ENCODE peak calls at places on chromosomes 12 and 14, in seven cellular contexts. I, T, A, V, X, L and U are unnamed samples.

GRCh38 chr14:75521415-75522199 is 662 bp upstream of the BATF start:
- DNase-seq in I (no peak), T (no peak), A (no peak), V (no peak), X (no peak), L (no peak), U (no peak)

GRCh38 chr12:109134186-109134917 is 18.0 kb downstream of the ACACB start:
- DNase-seq in I (no peak), T (peak), A (peak), V (peak), X (peak), L (peak), U (peak)

GRCh38 chr14:56694609-56695008 is 115.0 kb downstream of the TMEM260 start:
- DNase-seq in I (no peak), T (no peak), A (no peak), V (no peak), X (no peak), L (no peak), U (peak)

GRCh38 chr14:89425931-89426330 is 8.9 kb upstream of the FOXN3 start:
- DNase-seq in I (no peak), T (no peak), A (peak), V (no peak), X (no peak), L (peak), U (no peak)

GRCh38 chr14:44846232-44846824 is 115.4 kb downstream of the KLHL28 start:
- DNase-seq in I (no peak), T (peak), A (no peak), V (no peak), X (peak), L (no peak), U (no peak)

GRCh38 chr14:32560213-32560857 is 231.2 kb downstream of the AKAP6 start:
- DNase-seq in I (no peak), T (peak), A (peak), V (peak), X (peak), L (peak), U (no peak)

GRCh38 chr14:99128185-99128584 is 143.8 kb downstream of the BCL11B start:
- DNase-seq in I (no peak), T (no peak), A (no peak), V (peak), X (no peak), L (no peak), U (peak)

GRCh38 chr12:101697197-101697929 is at the start of gene CHPT1:
- DNase-seq in I (peak), T (peak), A (peak), V (peak), X (peak), L (peak), U (peak)

GRCh38 chr12:92943482-92944250 is 14.6 kb upstream of the EEA1 start:
- DNase-seq in I (no peak), T (no peak), A (no peak), V (no peak), X (no peak), L (no peak), U (no peak)

GRCh38 chr12:120358412-120359158 is 10.4 kb downstream of the MSI1 start:
- DNase-seq in I (no peak), T (no peak), A (no peak), V (no peak), X (no peak), L (no peak), U (no peak)

GRCh38 chr14:101225116-101225728 is 321.7 kb upstream of the RTL1 start:
- DNase-seq in I (no peak), T (no peak), A (no peak), V (no peak), X (peak), L (no peak), U (peak)

GRCh38 chr12:14981049-14981448 is 8.2 kb downstream of the PDE6H start:
- DNase-seq in I (no peak), T (no peak), A (no peak), V (no peak), X (no peak), L (no peak), U (no peak)

GRCh38 chr14:95191445-95192199 is 34.3 kb upstream of the DICER1 start:
- DNase-seq in I (no peak), T (no peak), A (no peak), V (no peak), X (no peak), L (no peak), U (no peak)

GRCh38 chr12:18400186-18400585 is 138.9 kb downstream of the PIK3C2G start:
- DNase-seq in I (no peak), T (no peak), A (no peak), V (no peak), X (no peak), L (no peak), U (no peak)

GRCh38 chr12:94590428-94590827 is 59.9 kb downstream of the TMCC3 start:
- DNase-seq in I (no peak), T (no peak), A (no peak), V (peak), X (no peak), L (no peak), U (no peak)

GRCh38 chr12:50192908-50193307 is 25.7 kb upstream of the CERS5 start:
- DNase-seq in I (no peak), T (no peak), A (no peak), V (no peak), X (no peak), L (no peak), U (no peak)

GRCh38 chr12:6824962-6825381 is 3.2 kb upstream of the P3H3 start:
- DNase-seq in I (no peak), T (no peak), A (no peak), V (no peak), X (no peak), L (no peak), U (no peak)

DNA sequence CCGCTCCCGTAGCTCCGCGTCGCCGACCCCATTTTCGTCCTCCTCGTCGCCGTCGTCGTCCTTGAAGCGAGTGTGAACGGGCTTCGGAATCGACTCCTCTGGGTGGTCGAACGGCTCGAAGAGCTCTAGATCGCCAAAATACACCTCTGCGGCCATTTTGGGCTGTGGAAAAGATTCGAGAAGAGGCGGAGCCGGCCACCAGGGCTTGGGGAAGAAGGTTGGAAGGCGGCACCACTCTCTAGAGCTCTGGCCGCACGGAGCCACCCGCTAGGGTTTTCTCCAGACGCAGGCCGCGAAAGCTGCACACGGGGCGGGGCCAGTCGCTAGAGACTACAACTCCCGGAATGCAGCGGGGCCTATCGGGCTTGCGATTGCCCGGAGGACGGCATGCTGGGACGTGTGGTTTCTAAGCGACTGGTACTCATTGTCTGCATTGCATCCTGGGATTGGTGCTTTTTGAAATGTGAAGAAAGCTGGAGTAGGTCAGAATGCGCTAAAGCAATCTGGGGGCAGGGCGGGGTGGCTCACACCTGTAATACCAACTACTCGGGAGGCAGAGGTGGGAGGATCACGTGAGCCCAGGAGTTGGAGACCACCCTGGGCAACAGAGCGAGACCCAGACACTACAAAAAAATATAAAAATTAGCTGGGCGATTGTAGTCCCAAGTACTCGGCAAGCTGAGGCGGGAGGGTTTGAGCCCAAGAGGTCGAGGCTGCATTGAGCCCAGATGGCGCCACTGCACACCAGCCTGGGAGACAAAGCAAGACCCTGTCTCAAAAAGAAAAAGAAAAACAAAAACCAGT is at the start of gene ZCCHC8:
- DNase-seq in I (peak), T (peak), A (peak), V (peak), X (peak), L (peak), U (peak)
- TF ChIP-seq POLR2A in I (peak), T (peak), A (peak), V (no peak), X (peak), L (peak), U (peak)

GRCh38 chr12:72276212-72276865 is 4.2 kb downstream of the TRHDE start:
- DNase-seq in I (no peak), T (no peak), A (no peak), V (no peak), X (no peak), L (no peak), U (no peak)

GRCh38 chr12:72273851-72274284 is 1.7 kb downstream of the TRHDE start:
- DNase-seq in I (no peak), T (no peak), A (no peak), V (no peak), X (no peak), L (no peak), U (peak)

GRCh38 chr12:72277415-72277814 is 5.2 kb downstream of the TRHDE start:
- DNase-seq in I (no peak), T (no peak), A (no peak), V (no peak), X (no peak), L (no peak), U (no peak)

GRCh38 chr12:72274926-72275325 is 2.8 kb downstream of the TRHDE start:
- DNase-seq in I (no peak), T (no peak), A (no peak), V (no peak), X (no peak), L (no peak), U (peak)

GRCh38 chr12:72275551-72275950 is 3.4 kb downstream of the TRHDE start:
- DNase-seq in I (no peak), T (no peak), A (no peak), V (no peak), X (no peak), L (no peak), U (no peak)
- TF ChIP-seq POLR2A in I (no peak), T (no peak), A (no peak), V (no peak), X (no peak), L (no peak), U (no peak)

DNA sequence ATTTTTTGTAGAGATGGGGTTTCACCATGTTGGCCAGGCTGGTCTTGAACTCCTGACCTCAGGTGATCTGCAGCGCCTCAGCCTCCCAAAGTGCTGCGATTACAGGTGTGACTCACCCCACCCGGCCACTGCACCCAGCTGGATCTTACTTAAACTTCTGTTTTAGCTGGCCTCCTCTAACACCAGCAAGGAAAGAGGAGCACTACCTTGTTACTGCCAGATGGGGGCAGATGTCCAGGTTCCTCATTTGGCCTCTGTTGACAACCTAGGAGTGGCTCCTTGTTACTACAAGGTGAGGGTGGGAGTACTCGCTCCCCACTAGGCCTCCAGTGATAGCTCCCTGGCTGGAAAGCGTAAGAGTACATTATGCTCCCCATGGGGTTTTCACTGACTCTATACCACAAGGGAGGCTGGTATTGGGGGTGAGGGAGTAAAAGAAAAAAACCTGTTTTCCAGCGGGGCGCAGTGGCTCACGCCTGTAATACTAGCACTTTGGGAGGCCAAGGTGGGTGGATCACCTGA is 13.1 kb upstream of the ARF6 start:
- DNase-seq in I (no peak), T (peak), A (no peak), V (peak), X (peak), L (peak), U (peak)
- TF ChIP-seq POLR2A in I (no peak), T (no peak), A (no peak), V (no peak), X (no peak), L (no peak), U (no peak)

DNA sequence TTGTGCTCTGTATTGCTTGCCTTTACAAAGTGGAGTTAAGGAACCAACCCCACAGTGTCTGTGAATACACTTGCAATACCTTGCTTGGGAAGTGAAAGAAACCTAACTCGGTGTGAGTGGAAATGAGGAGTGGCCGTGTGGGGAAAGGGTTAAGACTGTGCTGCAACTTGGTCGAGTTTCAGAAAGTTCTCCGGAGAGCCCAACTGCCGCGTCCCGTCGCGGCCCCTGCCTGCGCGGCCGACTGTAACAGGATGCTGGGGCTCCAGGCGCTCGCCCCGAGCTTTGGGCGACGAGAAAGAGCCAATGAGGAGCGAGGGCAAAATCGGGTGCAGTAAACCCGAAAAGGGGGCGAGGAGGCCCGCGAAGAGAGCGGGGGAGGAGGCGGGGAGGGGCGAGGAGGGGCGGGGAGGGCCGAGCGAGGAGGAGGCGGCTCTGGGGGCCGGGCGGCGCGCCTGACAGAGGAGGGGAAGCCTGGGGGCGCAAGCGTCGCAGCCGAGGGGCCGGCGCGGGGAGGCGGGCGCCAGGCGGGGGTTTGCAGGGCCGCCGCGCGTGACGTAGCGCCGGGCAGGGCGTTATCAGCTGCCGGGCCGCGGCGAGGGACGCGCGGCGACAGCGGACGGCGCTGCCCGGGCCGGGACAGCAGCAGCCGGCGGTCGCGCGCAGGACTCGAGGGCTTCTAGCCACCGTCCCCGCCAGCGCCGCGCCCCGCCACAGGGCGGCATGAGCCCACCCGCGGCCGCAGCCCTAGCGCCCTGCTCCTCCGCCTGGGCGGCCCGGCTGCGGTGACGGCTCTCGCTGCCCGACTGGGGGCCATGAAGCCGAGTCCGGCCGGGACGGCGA is at the start of gene DACT1:
- DNase-seq in I (no peak), T (peak), A (peak), V (peak), X (peak), L (peak), U (peak)
- TF ChIP-seq POLR2A in I (peak), T (no peak), A (no peak), V (no peak), X (no peak), L (peak), U (peak)